ENCODE peak calls at places on chromosome 2, in six cellular contexts. W is transverse colon, P is K562, R is spleen, M is right lobe of liver, V is Peyer's patch. U is an unnamed sample.

GRCh38 chr2:99398303-99398702 is 61.1 kb downstream of the EIF5B start:
- DNase-seq in W (no peak), R (no peak), M (no peak), V (no peak), P (no peak), U (no peak)

GRCh38 chr2:212816267-212816666 is 277.7 kb upstream of the ERBB4 start:
- DNase-seq in M (no peak), W (no peak), P (no peak), V (no peak), R (no peak), U (no peak)

GRCh38 chr2:25243995-25244394 is 75.6 kb upstream of the POMC start:
- DNase-seq in P (no peak), V (no peak), M (no peak), R (no peak), W (no peak), U (no peak)

GRCh38 chr2:190804182-190804795 is 76.3 kb upstream of the GLS start:
- DNase-seq in R (no peak), W (no peak), M (no peak), V (no peak), P (no peak), U (no peak)

GRCh38 chr2:104465978-104466377 is 387.9 kb upstream of the POU3F3 start:
- DNase-seq in W (no peak), M (no peak), V (no peak), P (no peak), R (no peak), U (no peak)

GRCh38 chr2:201654611-201655384 is 11.5 kb upstream of the TMEM237 start:
- DNase-seq in V (no peak), R (no peak), W (no peak), M (no peak), P (no peak), U (no peak)

GRCh38 chr2:234633581-234634230 is 136.8 kb upstream of the ARL4C start:
- DNase-seq in M (no peak), P (no peak), V (no peak), W (no peak), R (no peak), U (no peak)

GRCh38 chr2:10489842-10490555 is 41.9 kb upstream of the ODC1 start:
- DNase-seq in R (peak; percentile 18), W (no peak), M (no peak), P (no peak), V (peak; percentile 13), U (no peak)

GRCh38 chr2:215870088-215870490 is 143.3 kb downstream of the MREG start:
- DNase-seq in R (no peak), P (no peak), W (no peak), M (no peak), V (no peak), U (no peak)

GRCh38 chr2:98253461-98254073 is 92.7 kb upstream of the CNGA3 start:
- DNase-seq in V (no peak), P (no peak), R (no peak), M (no peak), W (no peak), U (peak; percentile 17)

GRCh38 chr2:214772443-214773034 is 36.9 kb downstream of the BARD1 start:
- DNase-seq in W (no peak), V (no peak), P (no peak), M (no peak), R (no peak), U (no peak)

GRCh38 chr2:1755436-1756191 is 11.3 kb upstream of the PXDN start:
- DNase-seq in R (peak; percentile 55), M (no peak), V (no peak), P (no peak), W (no peak), U (no peak)

GRCh38 chr2:3409627-3410170 is 30.2 kb downstream of the TRAPPC12 start:
- DNase-seq in P (no peak), R (no peak), V (no peak), M (no peak), W (no peak), U (no peak)

GRCh38 chr2:119109823-119110222 is 48.7 kb downstream of the C1QL2 start:
- DNase-seq in M (no peak), V (no peak), P (no peak), W (no peak), R (no peak), U (no peak)

GRCh38 chr2:217398101-217398500 is 538.2 kb upstream of the TNP1 start:
- DNase-seq in R (no peak), V (no peak), P (no peak), W (no peak), M (no peak), U (no peak)

GRCh38 chr2:170276056-170276455 is 98.1 kb downstream of the MYO3B start:
- DNase-seq in W (no peak), M (no peak), R (no peak), V (no peak), P (no peak), U (no peak)

GRCh38 chr2:168189835-168190426 is 57.5 kb downstream of the STK39 start:
- DNase-seq in R (no peak), M (no peak), P (no peak), V (peak; percentile 57), W (peak; percentile 35), U (no peak)

GRCh38 chr2:150020221-150020620 is 432.6 kb upstream of the MMADHC start:
- DNase-seq in V (no peak), W (no peak), P (no peak), M (no peak), R (no peak), U (no peak)

GRCh38 chr2:101440127-101440738 is 34.7 kb downstream of the RFX8 start:
- DNase-seq in M (no peak), R (no peak), W (no peak), V (no peak), P (no peak), U (no peak)

GRCh38 chr2:119338826-119339561 is 27.6 kb downstream of the C2orf76 start:
- DNase-seq in P (peak; percentile 26), R (peak; percentile 91), M (peak; percentile 30), V (peak; percentile 83), W (peak; percentile 36), U (peak; percentile 13)

GRCh38 chr2:152234277-152234676 is 58.7 kb upstream of the STAM2 start:
- DNase-seq in W (no peak), V (no peak), M (no peak), R (no peak), P (no peak), U (no peak)

GRCh38 chr2:212245868-212246267 is 292.7 kb downstream of the ERBB4 start:
- DNase-seq in M (no peak), W (no peak), R (no peak), P (no peak), V (no peak), U (no peak)

GRCh38 chr2:174487536-174488162 is 820 bp upstream of the GPR155 start:
- DNase-seq in M (no peak), P (no peak), W (no peak), V (no peak), R (no peak), U (no peak)

GRCh38 chr2:235478609-235479008 is 15.2 kb upstream of the AGAP1 start:
- DNase-seq in R (no peak), P (no peak), M (no peak), W (no peak), V (no peak), U (no peak)

GRCh38 chr2:47040662-47041061 is 114.4 kb downstream of the STPG4 start:
- DNase-seq in P (no peak), M (no peak), W (no peak), V (no peak), R (no peak), U (no peak)
- TF ChIP-seq POLR2A in P (no peak), M (peak; percentile 19), W (no peak), V (no peak), R (no peak), U (no peak)

DNA sequence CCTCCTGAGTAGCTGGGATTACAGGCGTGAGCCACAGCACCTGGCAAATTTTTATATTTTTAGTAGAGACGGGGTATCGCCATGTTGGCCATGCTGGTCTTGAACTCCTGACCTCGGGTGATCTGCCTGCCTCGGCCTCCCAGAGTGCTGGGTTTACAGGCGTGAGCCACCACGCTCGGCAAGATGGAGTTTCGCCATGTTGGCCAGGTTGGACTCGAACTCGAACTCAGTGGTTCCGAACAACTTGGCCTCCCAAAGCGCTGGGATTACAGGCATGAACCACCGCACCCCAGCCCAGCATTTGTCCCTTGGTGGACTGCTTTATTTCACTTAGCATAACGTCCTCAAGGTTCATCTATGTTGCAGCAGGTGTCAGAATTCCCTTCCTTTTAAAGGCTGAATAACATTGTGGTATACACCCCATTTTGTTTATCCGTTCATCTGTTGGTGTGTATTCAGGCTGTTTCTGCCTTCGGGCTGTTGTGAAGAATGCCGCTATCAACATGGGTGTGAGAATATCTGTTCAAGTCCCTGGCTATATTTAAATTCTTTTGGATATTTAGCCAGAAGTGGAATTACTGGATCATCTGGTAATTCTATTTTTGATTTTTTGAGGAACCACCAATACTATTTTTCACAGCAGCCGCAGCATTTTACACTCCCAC is 1.2 kb upstream of the CENPA start:
- DNase-seq in V (no peak), W (no peak), P (no peak), M (no peak), R (no peak), U (no peak)
- H3K4me3 ChIP-seq in V (no peak overlapping the region), W (no peak overlapping the region), P (no peak overlapping the region), M (no peak overlapping the region), R (peak overlapping the region; percentile 89), U (no peak overlapping the region)

GRCh38 chr2:196849895-196850294 is 40.7 kb upstream of the C2orf66 start:
- DNase-seq in R (no peak), W (peak; percentile 32), M (peak; percentile 27), V (no peak), P (no peak), U (no peak)
- TF ChIP-seq CTCF in R (no peak), W (peak; percentile 41), M (peak; percentile 42), V (peak; percentile 61), P (peak; percentile 28), U (peak; percentile 31)

GRCh38 chr2:240704651-240705050 is 13.0 kb downstream of the AQP12A start:
- DNase-seq in P (no peak), R (peak; percentile 65), W (no peak), M (peak; percentile 14), V (no peak), U (no peak)

GRCh38 chr2:240703417-240704341 is 12.0 kb downstream of the AQP12A start:
- DNase-seq in P (no peak), M (peak; percentile 11), V (no peak), W (no peak), R (peak; percentile 69), U (no peak)

GRCh38 chr2:240702640-240703011 is 11.0 kb downstream of the AQP12A start:
- DNase-seq in W (no peak), M (peak; percentile 14), R (peak; percentile 41), P (no peak), V (no peak), U (no peak)

GRCh38 chr2:240701736-240702639 is 10.3 kb downstream of the AQP12A start:
- DNase-seq in W (no peak), R (peak; percentile 46), V (no peak), M (peak; percentile 18), P (no peak), U (no peak)

DNA sequence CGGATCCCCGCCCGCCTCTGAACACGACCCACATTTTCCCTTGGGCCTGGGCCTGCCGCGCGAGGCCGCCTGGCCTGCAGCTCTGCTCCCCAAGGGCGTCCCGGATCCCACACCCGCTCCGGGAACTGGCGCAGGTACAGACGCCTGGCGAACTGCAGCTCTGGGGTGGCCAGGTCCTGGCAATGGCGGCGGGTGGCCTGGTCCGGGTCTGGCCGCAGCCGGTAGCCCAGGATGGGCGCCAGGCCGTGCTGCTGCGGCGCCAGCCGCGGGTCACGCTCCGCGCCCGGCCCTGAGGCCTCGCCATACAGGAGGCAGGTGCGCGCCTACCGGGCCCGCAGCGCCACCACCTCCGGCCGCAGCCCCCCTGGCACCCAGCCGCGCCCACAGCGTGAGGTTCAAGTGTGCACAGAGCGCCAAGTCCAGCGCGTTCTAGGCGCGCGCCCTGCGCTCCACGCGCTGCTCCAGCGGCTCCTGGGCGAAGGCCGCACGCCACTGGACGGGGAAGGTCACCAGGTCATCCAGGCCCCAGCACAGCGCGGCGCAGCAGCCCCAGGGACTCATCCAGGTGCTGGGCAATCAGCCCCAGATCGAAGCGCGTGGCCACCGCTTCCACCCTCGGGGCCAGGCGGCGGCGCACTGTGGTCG is 9.5 kb downstream of the AQP12A start:
- DNase-seq in P (no peak), W (no peak), M (peak; percentile 10), R (peak; percentile 70), V (no peak), U (no peak)
- TF ChIP-seq POLR2A in P (no peak), W (no peak), M (no peak), R (no peak), V (no peak), U (no peak)

U was measured in adrenal gland.